ENCODE peak calls at places on chromosomes 4 and X, in six cellular contexts. One of them, this sample, is unnamed.

GRCh38 chrX:39157796-39158195 is 356.5 kb downstream of the MID1IP1 start:
- DNase-seq in sigmoid colon: no peak
- DNase-seq in fibroblast of mammary gland: no peak
- DNase-seq in Peyer's patch: no peak
- DNase-seq in AG10803: peak
- DNase-seq in GM23338: no peak
- DNase-seq in this sample: no peak

GRCh38 chr4:59655996-59656395 is 1544.1 kb upstream of the ADGRL3 start:
- DNase-seq in sigmoid colon: no peak
- DNase-seq in fibroblast of mammary gland: no peak
- DNase-seq in Peyer's patch: no peak
- DNase-seq in AG10803: no peak
- DNase-seq in GM23338: no peak
- DNase-seq in this sample: no peak

GRCh38 chr4:74133786-74134499 is 24.0 kb upstream of the MTHFD2L start:
- DNase-seq in sigmoid colon: peak
- DNase-seq in fibroblast of mammary gland: peak
- DNase-seq in Peyer's patch: peak
- DNase-seq in AG10803: peak
- DNase-seq in GM23338: peak
- DNase-seq in this sample: peak

GRCh38 chr4:94406668-94407437 is 44.9 kb upstream of the PDLIM5 start:
- DNase-seq in sigmoid colon: peak
- DNase-seq in fibroblast of mammary gland: peak
- DNase-seq in Peyer's patch: peak
- DNase-seq in AG10803: peak
- DNase-seq in GM23338: peak
- DNase-seq in this sample: peak

GRCh38 chr4:48553720-48554119 is 63.7 kb downstream of the ZAR1 start:
- DNase-seq in sigmoid colon: no peak
- DNase-seq in fibroblast of mammary gland: no peak
- DNase-seq in Peyer's patch: no peak
- DNase-seq in AG10803: no peak
- DNase-seq in GM23338: no peak
- DNase-seq in this sample: no peak

GRCh38 chr4:37279894-37280592 is 35.5 kb downstream of the NWD2 start:
- DNase-seq in sigmoid colon: no peak
- DNase-seq in fibroblast of mammary gland: no peak
- DNase-seq in Peyer's patch: no peak
- DNase-seq in AG10803: no peak
- DNase-seq in GM23338: no peak
- DNase-seq in this sample: no peak

GRCh38 chr4:117135634-117136354 is 50.4 kb upstream of the TRAM1L1 start:
- DNase-seq in sigmoid colon: no peak
- DNase-seq in fibroblast of mammary gland: no peak
- DNase-seq in Peyer's patch: no peak
- DNase-seq in AG10803: no peak
- DNase-seq in GM23338: peak
- DNase-seq in this sample: no peak

GRCh38 chr4:145861331-145862318 is 77.0 kb downstream of the ZNF827 start:
- DNase-seq in sigmoid colon: no peak
- DNase-seq in fibroblast of mammary gland: no peak
- DNase-seq in Peyer's patch: no peak
- DNase-seq in AG10803: peak
- DNase-seq in GM23338: peak
- DNase-seq in this sample: no peak

GRCh38 chr4:133801858-133802257 is 399.7 kb downstream of the PABPC4L start:
- DNase-seq in sigmoid colon: no peak
- DNase-seq in fibroblast of mammary gland: no peak
- DNase-seq in Peyer's patch: no peak
- DNase-seq in AG10803: no peak
- DNase-seq in GM23338: peak
- DNase-seq in this sample: no peak

GRCh38 chr4:139523076-139523475 is 32.9 kb downstream of the SETD7 start:
- DNase-seq in sigmoid colon: no peak
- DNase-seq in fibroblast of mammary gland: no peak
- DNase-seq in Peyer's patch: no peak
- DNase-seq in AG10803: no peak
- DNase-seq in GM23338: no peak
- DNase-seq in this sample: no peak

GRCh38 chrX:150773117-150773516 is 79.9 kb downstream of the MTMR1 start:
- DNase-seq in sigmoid colon: no peak
- DNase-seq in fibroblast of mammary gland: no peak
- DNase-seq in Peyer's patch: no peak
- DNase-seq in AG10803: no peak
- DNase-seq in GM23338: no peak
- DNase-seq in this sample: no peak

GRCh38 chr4:164753873-164754488 is at the start of gene SMIM31:
- DNase-seq in sigmoid colon: no peak
- DNase-seq in fibroblast of mammary gland: no peak
- DNase-seq in Peyer's patch: no peak
- DNase-seq in AG10803: no peak
- DNase-seq in GM23338: no peak
- DNase-seq in this sample: no peak

GRCh38 chrX:20217279-20217678 is 49.4 kb downstream of the RPS6KA3 start:
- DNase-seq in sigmoid colon: no peak
- DNase-seq in fibroblast of mammary gland: peak
- DNase-seq in Peyer's patch: no peak
- DNase-seq in AG10803: peak
- DNase-seq in GM23338: no peak
- DNase-seq in this sample: no peak

GRCh38 chr4:78432896-78433295 is 118.7 kb upstream of the ANXA3 start:
- DNase-seq in sigmoid colon: no peak
- DNase-seq in fibroblast of mammary gland: peak
- DNase-seq in Peyer's patch: no peak
- DNase-seq in AG10803: peak
- DNase-seq in GM23338: no peak
- DNase-seq in this sample: no peak

GRCh38 chr4:24722026-24722568 is 73.3 kb upstream of the SOD3 start:
- DNase-seq in sigmoid colon: no peak
- DNase-seq in fibroblast of mammary gland: no peak
- DNase-seq in Peyer's patch: no peak
- DNase-seq in AG10803: no peak
- DNase-seq in GM23338: no peak
- DNase-seq in this sample: no peak

GRCh38 chr4:183118585-183118984 is 19.5 kb downstream of the WWC2 start:
- DNase-seq in sigmoid colon: no peak
- DNase-seq in fibroblast of mammary gland: peak
- DNase-seq in Peyer's patch: no peak
- DNase-seq in AG10803: peak
- DNase-seq in GM23338: peak
- DNase-seq in this sample: no peak

GRCh38 chr4:185115827-185116232 is 27.2 kb upstream of the SLC25A4 start:
- DNase-seq in sigmoid colon: no peak
- DNase-seq in fibroblast of mammary gland: peak
- DNase-seq in Peyer's patch: no peak
- DNase-seq in AG10803: peak
- DNase-seq in GM23338: peak
- DNase-seq in this sample: peak

GRCh38 chrX:87900320-87900908 is 382.8 kb downstream of the KLHL4 start:
- DNase-seq in sigmoid colon: no peak
- DNase-seq in fibroblast of mammary gland: no peak
- DNase-seq in Peyer's patch: no peak
- DNase-seq in AG10803: no peak
- DNase-seq in GM23338: peak
- DNase-seq in this sample: no peak

GRCh38 chrX:103396186-103396585 is 19.8 kb downstream of the BEX3 start:
- DNase-seq in sigmoid colon: no peak
- DNase-seq in fibroblast of mammary gland: peak
- DNase-seq in Peyer's patch: no peak
- DNase-seq in AG10803: peak
- DNase-seq in GM23338: no peak
- DNase-seq in this sample: no peak

GRCh38 chr4:110196206-110196870 is 2.1 kb downstream of the ELOVL6 start:
- DNase-seq in sigmoid colon: peak
- DNase-seq in fibroblast of mammary gland: peak
- DNase-seq in Peyer's patch: peak
- DNase-seq in AG10803: peak
- DNase-seq in GM23338: peak
- DNase-seq in this sample: no peak

GRCh38 chrX:107537815-107538214 is 88.4 kb downstream of the FRMPD3 start:
- DNase-seq in sigmoid colon: no peak
- DNase-seq in fibroblast of mammary gland: peak
- DNase-seq in Peyer's patch: no peak
- DNase-seq in AG10803: peak
- DNase-seq in GM23338: peak
- DNase-seq in this sample: no peak

GRCh38 chrX:120309873-120310730 is 1.2 kb downstream of the TMEM255A start:
- DNase-seq in sigmoid colon: no peak
- DNase-seq in fibroblast of mammary gland: no peak
- DNase-seq in Peyer's patch: no peak
- DNase-seq in AG10803: peak
- DNase-seq in GM23338: peak
- DNase-seq in this sample: no peak

GRCh38 chr4:77201857-77202256 is 44.9 kb downstream of the CCNG2 start:
- DNase-seq in sigmoid colon: no peak
- DNase-seq in fibroblast of mammary gland: no peak
- DNase-seq in Peyer's patch: no peak
- DNase-seq in AG10803: no peak
- DNase-seq in GM23338: no peak
- DNase-seq in this sample: no peak

GRCh38 chr4:126269106-126269505 is 954.4 kb downstream of the FAT4 start:
- DNase-seq in sigmoid colon: no peak
- DNase-seq in fibroblast of mammary gland: peak
- DNase-seq in Peyer's patch: no peak
- DNase-seq in AG10803: peak
- DNase-seq in GM23338: no peak
- DNase-seq in this sample: no peak

GRCh38 chrX:41435708-41436107 is 11.4 kb upstream of the NYX start:
- DNase-seq in sigmoid colon: no peak
- DNase-seq in fibroblast of mammary gland: no peak
- DNase-seq in Peyer's patch: no peak
- DNase-seq in AG10803: no peak
- DNase-seq in GM23338: no peak
- DNase-seq in this sample: no peak

GRCh38 chr4:129145222-129145730 is 49.3 kb downstream of the C4orf33 start:
- DNase-seq in sigmoid colon: no peak
- DNase-seq in fibroblast of mammary gland: peak
- DNase-seq in Peyer's patch: no peak
- DNase-seq in AG10803: no peak
- DNase-seq in GM23338: no peak
- DNase-seq in this sample: no peak

GRCh38 chr4:125432078-125432477 is 117.3 kb downstream of the FAT4 start:
- DNase-seq in sigmoid colon: no peak
- DNase-seq in fibroblast of mammary gland: peak
- DNase-seq in Peyer's patch: no peak
- DNase-seq in AG10803: peak
- DNase-seq in GM23338: peak
- DNase-seq in this sample: no peak

GRCh38 chr4:52714597-52715254 is 36.5 kb downstream of the ERVMER34-1 start:
- DNase-seq in sigmoid colon: no peak
- DNase-seq in fibroblast of mammary gland: peak
- DNase-seq in Peyer's patch: no peak
- DNase-seq in AG10803: no peak
- DNase-seq in GM23338: no peak
- DNase-seq in this sample: no peak

GRCh38 chr4:105236202-105236916 is 89.7 kb downstream of the TET2 start:
- DNase-seq in sigmoid colon: no peak
- DNase-seq in fibroblast of mammary gland: no peak
- DNase-seq in Peyer's patch: peak
- DNase-seq in AG10803: no peak
- DNase-seq in GM23338: no peak
- DNase-seq in this sample: no peak

GRCh38 chrX:7614616-7615015 is 228.4 kb upstream of the VCX start:
- DNase-seq in sigmoid colon: no peak
- DNase-seq in fibroblast of mammary gland: no peak
- DNase-seq in Peyer's patch: no peak
- DNase-seq in AG10803: no peak
- DNase-seq in GM23338: no peak
- DNase-seq in this sample: no peak

GRCh38 chr4:60619531-60620305 is 580.4 kb upstream of the ADGRL3 start:
- DNase-seq in sigmoid colon: no peak
- DNase-seq in fibroblast of mammary gland: no peak
- DNase-seq in Peyer's patch: no peak
- DNase-seq in AG10803: peak
- DNase-seq in GM23338: no peak
- DNase-seq in this sample: no peak

DNA sequence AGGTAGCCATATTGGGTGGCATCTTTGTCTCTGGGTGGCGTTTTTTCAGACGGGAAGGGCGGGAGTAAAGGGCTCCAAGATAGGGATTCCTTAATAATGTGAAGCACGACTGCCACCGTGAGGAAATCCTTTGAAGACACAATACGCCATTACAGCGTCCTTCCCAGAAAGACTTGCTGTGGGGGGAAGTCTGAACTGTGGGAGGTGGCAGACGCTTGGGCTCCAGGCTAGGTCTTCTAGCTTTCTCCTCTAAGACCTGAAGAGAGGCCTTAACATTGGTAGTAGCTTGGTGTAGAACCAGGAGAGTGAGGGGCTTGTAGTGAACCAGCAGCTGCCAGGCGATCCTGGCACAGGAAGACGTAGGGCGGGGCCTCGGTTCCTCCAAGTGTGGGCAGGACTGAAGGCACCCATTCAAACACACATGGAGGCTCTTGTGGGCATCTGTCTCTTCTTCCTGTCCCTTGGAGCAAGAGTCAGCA is 197.3 kb downstream of the OR13H1 start:
- DNase-seq in sigmoid colon: peak
- DNase-seq in fibroblast of mammary gland: peak
- DNase-seq in Peyer's patch: peak
- DNase-seq in AG10803: no peak
- DNase-seq in GM23338: no peak
- DNase-seq in this sample: no peak
- TF ChIP-seq CTCF in sigmoid colon: no peak
- TF ChIP-seq CTCF in fibroblast of mammary gland: peak
- TF ChIP-seq CTCF in Peyer's patch: no peak
- TF ChIP-seq CTCF in AG10803: no peak
- TF ChIP-seq CTCF in GM23338: no peak
- TF ChIP-seq CTCF in this sample: no peak

GRCh38 chr4:23614284-23614892 is 275.5 kb downstream of the PPARGC1A start:
- DNase-seq in sigmoid colon: no peak
- DNase-seq in fibroblast of mammary gland: peak
- DNase-seq in Peyer's patch: no peak
- DNase-seq in AG10803: peak
- DNase-seq in GM23338: peak
- DNase-seq in this sample: peak
- TF ChIP-seq CTCF in sigmoid colon: no peak
- TF ChIP-seq CTCF in fibroblast of mammary gland: peak
- TF ChIP-seq CTCF in Peyer's patch: peak
- TF ChIP-seq CTCF in AG10803: peak
- TF ChIP-seq CTCF in GM23338: peak
- TF ChIP-seq CTCF in this sample: peak

GRCh38 chr4:67087897-67088296 is 457.4 kb downstream of the CENPC start:
- DNase-seq in sigmoid colon: no peak
- DNase-seq in fibroblast of mammary gland: peak
- DNase-seq in Peyer's patch: no peak
- DNase-seq in AG10803: peak
- DNase-seq in GM23338: peak
- DNase-seq in this sample: no peak
- TF ChIP-seq CTCF in sigmoid colon: no peak
- TF ChIP-seq CTCF in fibroblast of mammary gland: peak
- TF ChIP-seq CTCF in Peyer's patch: peak
- TF ChIP-seq CTCF in AG10803: peak
- TF ChIP-seq CTCF in GM23338: peak
- TF ChIP-seq CTCF in this sample: peak

DNA sequence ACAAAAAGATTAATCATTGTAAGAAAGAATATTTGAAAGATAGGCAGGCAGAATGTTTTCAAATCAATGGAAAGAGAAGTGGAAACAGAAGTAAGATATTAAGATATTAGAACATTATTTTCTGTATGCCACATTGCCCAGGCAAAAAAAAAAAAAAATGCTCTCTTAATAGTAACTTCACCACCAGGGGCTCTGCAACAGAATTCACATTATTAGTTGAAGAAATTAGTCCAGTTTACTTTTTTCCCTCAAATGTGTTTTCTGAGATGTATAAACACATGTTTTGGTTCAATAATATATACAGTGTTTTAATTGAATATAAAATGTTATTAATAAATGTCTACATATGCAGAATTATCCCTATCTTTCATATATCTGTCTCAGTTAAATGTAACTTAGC is 78.0 kb upstream of the ADAD1 start:
- DNase-seq in sigmoid colon: no peak
- DNase-seq in fibroblast of mammary gland: no peak
- DNase-seq in Peyer's patch: no peak
- DNase-seq in AG10803: no peak
- DNase-seq in GM23338: no peak
- DNase-seq in this sample: no peak
- TF ChIP-seq CTCF in sigmoid colon: no peak
- TF ChIP-seq CTCF in fibroblast of mammary gland: peak
- TF ChIP-seq CTCF in Peyer's patch: no peak
- TF ChIP-seq CTCF in AG10803: peak
- TF ChIP-seq CTCF in GM23338: no peak
- TF ChIP-seq CTCF in this sample: no peak